ENCODE peak calls at places on chromosomes 11 and 22, in five cellular contexts. V is H1, J is H9, P is neuronal stem cell, O is mesenchymal stem cell. T is an unnamed sample. For H3K4me1, the result is how much of the 10 kb centered on the place peaks cover.

GRCh38 chr22:31768422-31769059 is 14.7 kb downstream of the DEPDC5 start:
- DNase-seq in V (no peak), J (no peak), P (no peak), O (no peak), T (no peak)

GRCh38 chr22:36577019-36577418 is 48.1 kb upstream of the EIF3D start:
- DNase-seq in V (no peak), J (no peak), P (no peak), O (peak), T (peak)

GRCh38 chr11:850777-851762 is 8.4 kb downstream of the TSPAN4 start:
- DNase-seq in V (peak), J (peak), P (no peak), O (no peak), T (no peak)

GRCh38 chr11:27718853-27719574 is 18.8 kb upstream of the BDNF start:
- DNase-seq in V (peak), J (peak), P (peak), O (peak), T (no peak)

GRCh38 chr11:80239217-80239616 is 798.4 kb upstream of the TENM4 start:
- DNase-seq in V (no peak), J (no peak), P (no peak), O (peak), T (no peak)

GRCh38 chr22:30420401-30421178 is 5.0 kb upstream of the MTFP1 start:
- DNase-seq in V (no peak), J (no peak), P (no peak), O (peak), T (no peak)

GRCh38 chr11:21514298-21514697 is 678.6 kb upstream of the ANO5 start:
- DNase-seq in V (no peak), J (peak), P (no peak), O (no peak), T (no peak)

GRCh38 chr11:116162541-116163230 is 610.1 kb downstream of the BUD13 start:
- DNase-seq in V (peak), J (peak), P (peak), O (no peak), T (no peak)

GRCh38 chr11:77074626-77075221 is 8.0 kb downstream of the CAPN5 start:
- DNase-seq in V (no peak), J (peak), P (no peak), O (no peak), T (no peak)

GRCh38 chr11:72330131-72330727 is 86.3 kb upstream of the PHOX2A start:
- DNase-seq in V (no peak), J (no peak), P (no peak), O (no peak), T (no peak)

GRCh38 chr11:68137833-68138232 is 16.6 kb upstream of the CHKA start:
- DNase-seq in V (no peak), J (no peak), P (no peak), O (no peak), T (no peak)

GRCh38 chr22:19965771-19966709 is 24.4 kb upstream of the TXNRD2 start:
- DNase-seq in V (peak), J (peak), P (no peak), O (no peak), T (peak)

GRCh38 chr22:48869161-48869560 is 958.5 kb downstream of the BRD1 start:
- DNase-seq in V (no peak), J (no peak), P (no peak), O (no peak), T (no peak)

GRCh38 chr11:119590651-119591308 is 138.2 kb downstream of the NECTIN1 start:
- DNase-seq in V (no peak), J (peak), P (peak), O (no peak), T (no peak)

GRCh38 chr11:2742201-2742600 is 42.4 kb upstream of the KCNQ1OT1 start:
- DNase-seq in V (no peak), J (no peak), P (no peak), O (no peak), T (no peak)

GRCh38 chr11:10042699-10043098 is 251.3 kb downstream of the SBF2 start:
- DNase-seq in V (no peak), J (no peak), P (no peak), O (no peak), T (no peak)

GRCh38 chr22:27573992-27574391 is 227.6 kb downstream of the MN1 start:
- DNase-seq in V (no peak), J (no peak), P (no peak), O (peak), T (no peak)

GRCh38 chr11:12677131-12677530 is 2.9 kb downstream of the TEAD1 start:
- DNase-seq in V (no peak), J (no peak), P (no peak), O (peak), T (no peak)

GRCh38 chr11:3665336-3666022 is 5.7 kb downstream of the CHRNA10 start:
- DNase-seq in V (no peak), J (no peak), P (no peak), O (no peak), T (no peak)

GRCh38 chr11:33406241-33406640 is 149.1 kb downstream of the HIPK3 start:
- DNase-seq in V (no peak), J (no peak), P (no peak), O (no peak), T (no peak)

GRCh38 chr11:117045196-117045595 is 53.0 kb downstream of the SIK3 start:
- DNase-seq in V (no peak), J (no peak), P (no peak), O (peak), T (peak)

GRCh38 chr11:12199231-12199948 is 89.0 kb downstream of the MICAL2 start:
- DNase-seq in V (no peak), J (no peak), P (no peak), O (no peak), T (no peak)

GRCh38 chr11:43358308-43358669 is 431 bp upstream of the TTC17 start:
- DNase-seq in V (no peak), J (no peak), P (no peak), O (no peak), T (peak)

GRCh38 chr22:19559956-19560355 is 35.7 kb upstream of the CLDN5 start:
- DNase-seq in V (no peak), J (no peak), P (no peak), O (no peak), T (no peak)

GRCh38 chr11:4979021-4979420 is 15.6 kb upstream of the OR51L1 start:
- DNase-seq in V (no peak), J (no peak), P (no peak), O (no peak), T (no peak)

GRCh38 chr11:74676596-74676995 is 54.6 kb downstream of the CHRDL2 start:
- DNase-seq in V (peak), J (peak), P (no peak), O (no peak), T (no peak)

GRCh38 chr11:61862714-61863547 is 28.4 kb downstream of the FADS3 start:
- DNase-seq in V (no peak), J (no peak), P (no peak), O (no peak), T (no peak)

GRCh38 chr11:16981651-16982194 is 32.5 kb downstream of the PLEKHA7 start:
- DNase-seq in V (no peak), J (peak), P (peak), O (peak), T (peak)

GRCh38 chr11:67453816-67454732 is 1.1 kb upstream of the CABP4 start:
- DNase-seq in V (no peak), J (no peak), P (no peak), O (no peak), T (no peak)

GRCh38 chr22:49372530-49373288 is 455.0 kb downstream of the BRD1 start:
- DNase-seq in V (no peak), J (peak), P (no peak), O (no peak), T (no peak)

GRCh38 chr22:23697031-23697970 is 6.5 kb downstream of the RGL4 start:
- DNase-seq in V (no peak), J (no peak), P (no peak), O (no peak), T (no peak)

GRCh38 chr11:115895594-115895993 is 391.4 kb upstream of the CADM1 start:
- DNase-seq in V (no peak), J (no peak), P (no peak), O (no peak), T (no peak)

GRCh38 chr22:20563464-20563906 is 56.1 kb downstream of the MED15 start:
- DNase-seq in V (no peak), J (no peak), P (no peak), O (no peak), T (no peak)

GRCh38 chr11:134266440-134266839 is 9.7 kb upstream of the GLB1L3 start:
- DNase-seq in V (no peak), J (no peak), P (no peak), O (no peak), T (no peak)
- H2BK12ac ChIP-seq in V (no peak), J (no peak), P (no peak), O (no peak), T (no peak)

GRCh38 chr11:128342511-128343133 is 244.7 kb downstream of the ETS1 start:
- DNase-seq in V (no peak), J (no peak), P (no peak), O (peak), T (no peak)

GRCh38 chr11:128338806-128339205 is 248.6 kb downstream of the ETS1 start:
- DNase-seq in V (no peak), J (no peak), P (no peak), O (peak), T (no peak)

GRCh38 chr11:128341280-128341679 is 246.1 kb downstream of the ETS1 start:
- DNase-seq in V (no peak), J (no peak), P (no peak), O (no peak), T (no peak)

GRCh38 chr11:128341767-128342318 is 245.5 kb downstream of the ETS1 start:
- DNase-seq in V (no peak), J (no peak), P (no peak), O (no peak), T (no peak)

GRCh38 chr11:128339721-128340271 is 247.6 kb downstream of the ETS1 start:
- DNase-seq in V (no peak), J (no peak), P (no peak), O (no peak), T (no peak)
- H3K4me1 ChIP-seq in V (under half), J (under half), P (under half), O (under half), T (under half)

DNA sequence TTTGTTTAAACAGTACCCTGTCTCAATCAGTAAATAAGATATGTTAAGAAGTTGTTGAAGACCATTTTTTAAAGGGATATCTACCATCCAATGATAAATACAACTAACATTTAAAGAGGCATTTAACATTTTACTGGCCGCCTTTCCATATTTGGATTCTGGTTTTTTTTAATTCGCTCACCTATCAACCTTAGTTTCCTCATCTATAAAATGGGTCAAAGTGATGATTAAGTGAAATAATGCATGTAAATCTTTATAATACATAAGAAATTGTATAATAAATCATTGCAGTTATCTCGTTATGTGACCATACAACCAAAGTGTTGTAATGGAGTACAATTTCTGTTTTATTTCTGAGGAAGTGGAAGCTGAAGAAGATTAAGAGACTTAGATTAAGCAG is 17.7 kb upstream of the ATP5MG start:
- DNase-seq in V (no peak), J (no peak), P (no peak), O (no peak), T (no peak)
- H2BK12ac ChIP-seq in V (no peak), J (no peak), P (no peak), O (no peak), T (no peak)

DNA sequence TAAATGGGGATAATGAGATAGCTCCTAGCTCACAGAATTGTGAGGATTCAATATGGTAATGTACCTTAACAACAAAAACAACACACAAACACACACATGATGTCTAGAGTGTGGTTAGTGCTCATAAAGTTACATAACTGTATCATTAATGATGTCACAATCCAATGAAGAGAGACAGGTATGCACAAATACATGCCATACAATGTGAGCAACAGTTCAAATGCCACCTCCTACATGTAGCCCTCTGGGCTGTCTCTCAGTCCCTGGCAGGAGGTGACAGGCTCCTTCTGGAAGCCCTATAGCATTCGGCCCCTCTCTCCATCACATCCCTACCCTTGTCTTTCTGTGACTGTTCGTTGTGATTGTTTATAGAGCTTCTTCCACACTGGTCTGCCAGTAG is 8.3 kb upstream of the MICALL1 start:
- DNase-seq in V (no peak), J (no peak), P (no peak), O (no peak), T (peak)
- H3K4me1 ChIP-seq in V (under half), J (under half), P (under half), O (under half), T (half or more)

GRCh38 chr11:134800130-134800529 is 388.1 kb upstream of the B3GAT1 start:
- DNase-seq in V (no peak), J (no peak), P (no peak), O (no peak), T (no peak)

GRCh38 chr11:134802598-134802997 is 390.6 kb upstream of the B3GAT1 start:
- DNase-seq in V (no peak), J (no peak), P (no peak), O (no peak), T (no peak)

GRCh38 chr11:134800826-134801225 is 388.8 kb upstream of the B3GAT1 start:
- DNase-seq in V (no peak), J (no peak), P (no peak), O (no peak), T (no peak)

GRCh38 chr11:134801526-134801925 is 389.5 kb upstream of the B3GAT1 start:
- DNase-seq in V (no peak), J (no peak), P (no peak), O (no peak), T (no peak)

GRCh38 chr11:134802116-134802515 is 390.1 kb upstream of the B3GAT1 start:
- DNase-seq in V (no peak), J (no peak), P (peak), O (no peak), T (peak)
- H2BK12ac ChIP-seq in V (no peak), J (no peak), P (no peak), O (no peak), T (no peak)

GRCh38 chr11:44575962-44576361 is 10.5 kb downstream of the CD82 start:
- DNase-seq in V (no peak), J (no peak), P (no peak), O (no peak), T (no peak)
- H3K4me1 ChIP-seq in V (under half), J (under half), P (under half), O (half or more), T (under half)

DNA sequence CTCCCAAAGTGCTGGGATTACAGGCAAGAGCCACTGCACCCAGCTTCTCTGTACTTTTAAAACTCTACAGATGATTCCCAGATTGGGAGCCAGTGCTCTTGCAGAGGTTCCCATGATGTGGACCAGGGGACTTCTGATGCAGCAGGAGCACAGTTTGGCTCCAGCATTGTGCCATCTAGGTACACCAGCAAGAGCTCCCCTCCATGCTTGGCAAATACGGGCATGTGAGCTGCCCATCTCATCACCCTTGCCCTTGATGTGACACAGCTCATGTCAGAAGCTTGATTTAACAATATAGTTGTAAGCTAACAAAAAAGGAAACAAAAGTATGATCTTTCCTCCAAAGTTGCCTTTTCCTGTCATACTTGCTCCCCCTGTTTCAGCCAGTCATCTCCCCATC is 28.7 kb downstream of the SNU13 start:
- DNase-seq in V (no peak), J (no peak), P (no peak), O (no peak), T (no peak)
- H2BK12ac ChIP-seq in V (no peak), J (no peak), P (no peak), O (no peak), T (no peak)

GRCh38 chr22:28799125-28799833 is 1.1 kb downstream of the XBP1 start:
- DNase-seq in V (no peak), J (no peak), P (no peak), O (peak), T (peak)
- H3K4me1 ChIP-seq in V (under half), J (under half), P (under half), O (under half), T (under half)

GRCh38 chr22:47367993-47368945 is 605.8 kb downstream of the TBC1D22A start:
- DNase-seq in V (no peak), J (peak), P (no peak), O (no peak), T (no peak)
- H2BK12ac ChIP-seq in V (no peak), J (no peak), P (no peak), O (no peak), T (no peak)